ENCODE peak calls at places on chromosome X, in six cellular contexts. I is tibial artery, N is AG10803, K is cardiac muscle cell, J is foreskin fibroblast, W is Calu3. P is an unnamed sample.

GRCh38 chrX:16160729-16161128 is 6.6 kb upstream of the MAGEB17 start:
- DNase-seq in I (no peak), N (peak), K (peak), J (peak), W (peak), P (no peak)

GRCh38 chrX:121336831-121337421 is 289.5 kb downstream of the GLUD2 start:
- DNase-seq in I (no peak), N (no peak), K (no peak), J (no peak), W (peak), P (no peak)

GRCh38 chrX:110146521-110146920 is 143.6 kb downstream of the TMEM164 start:
- DNase-seq in I (no peak), N (peak), K (peak), J (peak), W (peak), P (peak)

GRCh38 chrX:6898371-6898770 is 249.1 kb upstream of the STS start:
- DNase-seq in I (no peak), N (no peak), K (no peak), J (no peak), W (no peak), P (no peak)

GRCh38 chrX:3514996-3515395 is 168.5 kb upstream of the MXRA5 start:
- DNase-seq in I (no peak), N (peak), K (peak), J (peak), W (no peak), P (no peak)

GRCh38 chrX:18875256-18875878 is 108.5 kb downstream of the PHKA2 start:
- DNase-seq in I (no peak), N (no peak), K (no peak), J (no peak), W (no peak), P (no peak)

GRCh38 chrX:22526339-22526738 is 253.6 kb downstream of the CBLL2 start:
- DNase-seq in I (no peak), N (peak), K (peak), J (peak), W (no peak), P (no peak)

GRCh38 chrX:126723881-126724280 is 95.6 kb upstream of the PRR32 start:
- DNase-seq in I (no peak), N (no peak), K (no peak), J (no peak), W (no peak), P (no peak)

GRCh38 chrX:139091878-139092277 is 380.4 kb upstream of the FGF13 start:
- DNase-seq in I (no peak), N (no peak), K (no peak), J (no peak), W (no peak), P (no peak)

GRCh38 chrX:139862208-139862607 is 70.6 kb downstream of the ATP11C start:
- DNase-seq in I (no peak), N (no peak), K (no peak), J (no peak), W (no peak), P (no peak)

GRCh38 chrX:154457491-154458115 is 478 bp upstream of the PLXNA3 start:
- DNase-seq in I (no peak), N (no peak), K (no peak), J (peak), W (peak), P (no peak)

GRCh38 chrX:35006361-35006760 is 63.8 kb downstream of the FAM47B start:
- DNase-seq in I (no peak), N (no peak), K (no peak), J (peak), W (no peak), P (no peak)

GRCh38 chrX:46262299-46262698 is 282.9 kb downstream of the ZNF674 start:
- DNase-seq in I (no peak), N (no peak), K (no peak), J (no peak), W (no peak), P (no peak)

GRCh38 chrX:117510453-117510852 is 606.2 kb downstream of the KLHL13 start:
- DNase-seq in I (no peak), N (no peak), K (no peak), J (no peak), W (no peak), P (no peak)

GRCh38 chrX:11530621-11531020 is 135.1 kb downstream of the ARHGAP6 start:
- DNase-seq in I (no peak), N (peak), K (no peak), J (peak), W (no peak), P (no peak)
- TF ChIP-seq CTCF in I (no peak), N (no peak), K (no peak), J (no peak), W (no peak), P (no peak)

DNA sequence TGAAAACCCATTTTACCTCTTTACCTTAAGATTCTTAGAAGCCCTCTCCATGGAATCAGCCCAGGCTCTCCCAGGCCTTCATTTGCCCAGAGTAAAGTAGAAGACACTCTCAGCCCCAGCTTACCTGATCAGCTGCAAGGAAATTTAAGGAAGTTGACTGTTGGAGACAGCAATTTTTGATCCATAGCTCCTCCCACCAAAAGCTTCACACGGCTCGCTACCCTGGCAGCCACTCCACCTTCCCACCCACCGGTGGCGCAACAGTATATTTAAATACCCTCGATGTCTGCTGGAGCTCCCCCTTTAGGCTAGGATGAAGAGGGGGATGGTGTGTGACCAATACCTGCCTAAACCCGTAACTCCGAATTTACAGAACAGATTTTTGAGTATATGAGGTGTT is 75.4 kb downstream of the MBNL3 start:
- DNase-seq in I (no peak), N (no peak), K (no peak), J (no peak), W (no peak), P (no peak)
- TF ChIP-seq CTCF in I (no peak), N (no peak), K (no peak), J (no peak), W (no peak), P (no peak)

DNA sequence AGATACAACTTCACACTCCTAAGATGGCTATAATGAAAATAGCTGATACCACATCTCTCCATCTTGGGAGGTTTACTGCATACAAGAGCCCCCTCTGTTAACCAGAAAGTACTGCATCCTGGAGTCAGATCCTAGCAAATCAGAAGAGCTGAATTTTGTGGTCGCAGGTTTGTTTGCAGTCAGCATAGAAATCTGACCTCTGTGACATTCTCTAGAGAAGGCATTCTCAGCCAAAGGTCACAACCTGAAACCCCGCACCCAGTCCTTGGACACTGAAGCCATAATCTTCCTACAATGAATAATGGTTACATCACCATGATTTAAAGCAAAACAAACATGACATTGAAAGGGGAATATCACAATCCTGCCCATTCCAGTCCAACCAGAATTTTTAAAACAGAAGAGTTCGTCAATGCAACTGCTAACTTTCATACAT is 17.7 kb downstream of the HS6ST2 start:
- DNase-seq in I (no peak), N (no peak), K (no peak), J (no peak), W (peak), P (no peak)
- TF ChIP-seq CTCF in I (no peak), N (no peak), K (no peak), J (no peak), W (peak), P (peak)

DNA sequence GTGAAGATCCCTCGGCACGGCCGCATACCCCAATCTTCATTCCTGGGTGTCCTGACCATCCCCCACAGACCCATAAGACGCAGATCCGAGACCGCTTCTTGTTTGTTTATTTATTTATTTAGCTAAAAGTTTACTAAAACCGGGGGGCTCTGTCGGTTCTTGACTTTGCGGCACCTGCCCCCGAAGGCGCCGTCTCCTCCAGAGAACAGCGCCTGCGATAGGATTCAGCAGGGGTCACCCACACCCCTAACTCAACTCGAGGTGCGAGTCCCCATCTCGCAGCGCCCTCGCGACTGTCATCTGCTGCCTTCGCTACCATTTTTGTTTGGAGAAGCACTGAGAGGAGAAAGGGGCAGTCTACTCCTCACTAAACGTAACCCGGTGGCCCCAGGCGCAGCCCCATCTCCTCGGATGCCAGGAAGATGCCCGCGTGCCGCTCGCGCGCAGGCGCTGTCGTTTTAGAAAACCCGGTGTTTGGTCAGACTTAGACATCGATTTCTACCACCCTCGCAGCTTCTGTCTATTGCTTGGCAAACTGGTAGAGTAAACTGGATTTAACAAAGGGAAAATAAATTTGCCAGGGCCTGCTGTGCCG is 18.9 kb upstream of the GPR101 start:
- DNase-seq in I (no peak), N (no peak), K (peak), J (peak), W (no peak), P (no peak)
- TF ChIP-seq CTCF in I (no peak), N (no peak), K (no peak), J (no peak), W (no peak), P (peak)

DNA sequence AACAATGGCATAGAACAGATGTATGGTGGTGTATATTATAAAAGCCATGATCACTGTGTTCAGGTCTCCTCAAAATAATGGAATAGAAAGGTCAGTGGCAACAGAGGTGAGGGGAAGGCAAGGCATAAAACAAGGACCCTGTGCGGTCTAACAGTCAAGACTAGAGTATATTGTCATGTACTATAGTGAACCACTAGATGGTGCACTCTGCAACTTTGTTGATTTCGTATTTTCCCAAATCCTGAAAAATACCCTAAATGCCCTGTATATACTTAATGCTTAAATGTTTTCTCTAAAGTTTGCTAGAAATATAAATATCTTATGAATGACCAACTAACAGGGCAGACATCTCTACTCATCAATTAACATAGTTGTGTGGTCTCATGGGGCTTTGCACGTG is 453.0 kb downstream of the PCDH11X start:
- DNase-seq in I (no peak), N (no peak), K (peak), J (no peak), W (no peak), P (peak)
- TF ChIP-seq CTCF in I (peak), N (peak), K (no peak), J (no peak), W (no peak), P (peak)

DNA sequence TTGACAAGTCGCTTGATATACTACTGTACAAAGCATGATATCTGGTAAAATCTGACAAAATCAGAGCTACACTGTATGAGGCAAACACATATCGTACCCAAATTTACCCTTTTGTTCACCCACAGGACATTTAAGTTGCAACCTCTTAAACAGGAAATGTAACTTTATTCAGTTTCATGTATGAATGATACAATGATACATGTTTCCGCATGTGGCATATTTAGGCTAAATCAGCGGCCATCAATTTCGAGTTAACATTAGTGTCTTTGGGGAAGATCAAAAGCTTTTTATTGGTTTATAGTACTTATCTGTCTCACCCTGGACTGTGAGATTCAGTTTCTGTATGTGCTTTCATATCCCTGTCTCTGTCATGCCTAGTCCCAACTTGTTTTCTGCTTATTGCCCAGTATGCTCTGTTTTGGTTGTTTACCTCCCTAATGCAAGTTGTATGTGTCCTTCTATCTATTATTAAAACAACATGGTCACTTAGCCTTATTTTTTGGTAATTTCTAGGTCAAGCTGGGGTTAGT is 97.3 kb upstream of the HPRT1 start:
- DNase-seq in I (no peak), N (no peak), K (no peak), J (no peak), W (no peak), P (no peak)
- TF ChIP-seq CTCF in I (no peak), N (no peak), K (no peak), J (no peak), W (no peak), P (no peak)

GRCh38 chrX:78514852-78515251 is 144.3 kb downstream of the RTL3 start:
- DNase-seq in I (no peak), N (no peak), K (no peak), J (peak), W (no peak), P (no peak)
- TF ChIP-seq CTCF in I (no peak), N (no peak), K (peak), J (peak), W (no peak), P (no peak)

P was measured in neural crest cell.